ENCODE peak calls at places on chromosome 13, in seven cellular contexts. One of them, this sample, is unnamed.

GRCh38 chr13:110127986-110128511 is 178.9 kb downstream of the COL4A1 start:
- DNase-seq in lung: peak
- DNase-seq in endodermal cell: no peak
- DNase-seq in body of pancreas: no peak
- DNase-seq in astrocyte of the cerebellum: no peak
- DNase-seq in bronchial epithelial cell: no peak
- DNase-seq in cardiac fibroblast: no peak
- DNase-seq in this sample: no peak

GRCh38 chr13:74194856-74195255 is 60.7 kb upstream of the KLF12 start:
- DNase-seq in lung: no peak
- DNase-seq in endodermal cell: no peak
- DNase-seq in body of pancreas: no peak
- DNase-seq in astrocyte of the cerebellum: no peak
- DNase-seq in bronchial epithelial cell: no peak
- DNase-seq in cardiac fibroblast: no peak
- DNase-seq in this sample: no peak

GRCh38 chr13:33349314-33349995 is 63.9 kb upstream of the STARD13 start:
- DNase-seq in lung: no peak
- DNase-seq in endodermal cell: peak
- DNase-seq in body of pancreas: peak
- DNase-seq in astrocyte of the cerebellum: no peak
- DNase-seq in bronchial epithelial cell: no peak
- DNase-seq in cardiac fibroblast: no peak
- DNase-seq in this sample: no peak

GRCh38 chr13:46598140-46598819 is 45.3 kb downstream of the LRCH1 start:
- DNase-seq in lung: no peak
- DNase-seq in endodermal cell: no peak
- DNase-seq in body of pancreas: no peak
- DNase-seq in astrocyte of the cerebellum: no peak
- DNase-seq in bronchial epithelial cell: no peak
- DNase-seq in cardiac fibroblast: no peak
- DNase-seq in this sample: no peak

GRCh38 chr13:85828094-85828684 is 29.0 kb upstream of the SLITRK6 start:
- DNase-seq in lung: no peak
- DNase-seq in endodermal cell: no peak
- DNase-seq in body of pancreas: no peak
- DNase-seq in astrocyte of the cerebellum: peak
- DNase-seq in bronchial epithelial cell: peak
- DNase-seq in cardiac fibroblast: peak
- DNase-seq in this sample: no peak

GRCh38 chr13:70310720-70311119 is 202.5 kb upstream of the KLHL1 start:
- DNase-seq in lung: no peak
- DNase-seq in endodermal cell: peak
- DNase-seq in body of pancreas: no peak
- DNase-seq in astrocyte of the cerebellum: peak
- DNase-seq in bronchial epithelial cell: peak
- DNase-seq in cardiac fibroblast: peak
- DNase-seq in this sample: no peak

GRCh38 chr13:52782486-52783448 is 43.1 kb upstream of the CNMD start:
- DNase-seq in lung: no peak
- DNase-seq in endodermal cell: no peak
- DNase-seq in body of pancreas: no peak
- DNase-seq in astrocyte of the cerebellum: no peak
- DNase-seq in bronchial epithelial cell: no peak
- DNase-seq in cardiac fibroblast: no peak
- DNase-seq in this sample: no peak

GRCh38 chr13:103471896-103472295 is 405.7 kb upstream of the SLC10A2 start:
- DNase-seq in lung: no peak
- DNase-seq in endodermal cell: peak
- DNase-seq in body of pancreas: peak
- DNase-seq in astrocyte of the cerebellum: no peak
- DNase-seq in bronchial epithelial cell: no peak
- DNase-seq in cardiac fibroblast: no peak
- DNase-seq in this sample: no peak

GRCh38 chr13:93244141-93244917 is 17.7 kb downstream of the GPC6 start:
- DNase-seq in lung: no peak
- DNase-seq in endodermal cell: peak
- DNase-seq in body of pancreas: no peak
- DNase-seq in astrocyte of the cerebellum: no peak
- DNase-seq in bronchial epithelial cell: no peak
- DNase-seq in cardiac fibroblast: peak
- DNase-seq in this sample: no peak

GRCh38 chr13:46831588-46832194 is 34.7 kb upstream of the ESD start:
- DNase-seq in lung: peak
- DNase-seq in endodermal cell: peak
- DNase-seq in body of pancreas: no peak
- DNase-seq in astrocyte of the cerebellum: peak
- DNase-seq in bronchial epithelial cell: peak
- DNase-seq in cardiac fibroblast: peak
- DNase-seq in this sample: peak

GRCh38 chr13:110921209-110921608 is 6.3 kb upstream of the ANKRD10 start:
- DNase-seq in lung: no peak
- DNase-seq in endodermal cell: no peak
- DNase-seq in body of pancreas: no peak
- DNase-seq in astrocyte of the cerebellum: no peak
- DNase-seq in bronchial epithelial cell: no peak
- DNase-seq in cardiac fibroblast: no peak
- DNase-seq in this sample: no peak

GRCh38 chr13:113901231-113901630 is 37.4 kb upstream of the GAS6 start:
- DNase-seq in lung: peak
- DNase-seq in endodermal cell: peak
- DNase-seq in body of pancreas: no peak
- DNase-seq in astrocyte of the cerebellum: peak
- DNase-seq in bronchial epithelial cell: no peak
- DNase-seq in cardiac fibroblast: peak
- DNase-seq in this sample: no peak

GRCh38 chr13:91097269-91097668 is 250.2 kb upstream of the MIR17HG start:
- DNase-seq in lung: no peak
- DNase-seq in endodermal cell: no peak
- DNase-seq in body of pancreas: no peak
- DNase-seq in astrocyte of the cerebellum: no peak
- DNase-seq in bronchial epithelial cell: no peak
- DNase-seq in cardiac fibroblast: no peak
- DNase-seq in this sample: no peak

GRCh38 chr13:99275093-99275469 is 16.9 kb upstream of the GPR18 start:
- DNase-seq in lung: no peak
- DNase-seq in endodermal cell: no peak
- DNase-seq in body of pancreas: no peak
- DNase-seq in astrocyte of the cerebellum: peak
- DNase-seq in bronchial epithelial cell: peak
- DNase-seq in cardiac fibroblast: peak
- DNase-seq in this sample: peak

GRCh38 chr13:48783181-48783630 is 129.5 kb downstream of the CYSLTR2 start:
- DNase-seq in lung: peak
- DNase-seq in endodermal cell: no peak
- DNase-seq in body of pancreas: peak
- DNase-seq in astrocyte of the cerebellum: no peak
- DNase-seq in bronchial epithelial cell: peak
- DNase-seq in cardiac fibroblast: peak
- DNase-seq in this sample: peak

GRCh38 chr13:89925107-89925506 is 1422.4 kb upstream of the MIR17HG start:
- DNase-seq in lung: no peak
- DNase-seq in endodermal cell: peak
- DNase-seq in body of pancreas: no peak
- DNase-seq in astrocyte of the cerebellum: peak
- DNase-seq in bronchial epithelial cell: peak
- DNase-seq in cardiac fibroblast: peak
- DNase-seq in this sample: no peak

GRCh38 chr13:109651854-109652253 is 134.5 kb downstream of the IRS2 start:
- DNase-seq in lung: no peak
- DNase-seq in endodermal cell: no peak
- DNase-seq in body of pancreas: no peak
- DNase-seq in astrocyte of the cerebellum: no peak
- DNase-seq in bronchial epithelial cell: no peak
- DNase-seq in cardiac fibroblast: no peak
- DNase-seq in this sample: no peak

GRCh38 chr13:75263741-75264407 is 218.1 kb downstream of the TBC1D4 start:
- DNase-seq in lung: no peak
- DNase-seq in endodermal cell: no peak
- DNase-seq in body of pancreas: no peak
- DNase-seq in astrocyte of the cerebellum: peak
- DNase-seq in bronchial epithelial cell: no peak
- DNase-seq in cardiac fibroblast: peak
- DNase-seq in this sample: peak

GRCh38 chr13:65971541-65971940 is 1258.6 kb downstream of the PCDH9 start:
- DNase-seq in lung: no peak
- DNase-seq in endodermal cell: peak
- DNase-seq in body of pancreas: no peak
- DNase-seq in astrocyte of the cerebellum: no peak
- DNase-seq in bronchial epithelial cell: no peak
- DNase-seq in cardiac fibroblast: no peak
- DNase-seq in this sample: no peak
- H3K4me3 ChIP-seq in lung: no peak
- H3K4me3 ChIP-seq in endodermal cell: no peak
- H3K4me3 ChIP-seq in body of pancreas: no peak
- H3K4me3 ChIP-seq in astrocyte of the cerebellum: no peak
- H3K4me3 ChIP-seq in bronchial epithelial cell: no peak
- H3K4me3 ChIP-seq in cardiac fibroblast: no peak
- H3K4me3 ChIP-seq in this sample: no peak

GRCh38 chr13:23510544-23510916 is 59.7 kb upstream of the TNFRSF19 start:
- DNase-seq in lung: no peak
- DNase-seq in endodermal cell: no peak
- DNase-seq in body of pancreas: no peak
- DNase-seq in astrocyte of the cerebellum: no peak
- DNase-seq in bronchial epithelial cell: peak
- DNase-seq in cardiac fibroblast: peak
- DNase-seq in this sample: peak

GRCh38 chr13:23512762-23513395 is 57.3 kb upstream of the TNFRSF19 start:
- DNase-seq in lung: no peak
- DNase-seq in endodermal cell: no peak
- DNase-seq in body of pancreas: no peak
- DNase-seq in astrocyte of the cerebellum: no peak
- DNase-seq in bronchial epithelial cell: no peak
- DNase-seq in cardiac fibroblast: no peak
- DNase-seq in this sample: no peak

GRCh38 chr13:23513460-23513859 is 56.8 kb upstream of the TNFRSF19 start:
- DNase-seq in lung: no peak
- DNase-seq in endodermal cell: no peak
- DNase-seq in body of pancreas: no peak
- DNase-seq in astrocyte of the cerebellum: no peak
- DNase-seq in bronchial epithelial cell: no peak
- DNase-seq in cardiac fibroblast: peak
- DNase-seq in this sample: no peak

GRCh38 chr13:23509781-23510543 is 60.2 kb upstream of the TNFRSF19 start:
- DNase-seq in lung: no peak
- DNase-seq in endodermal cell: no peak
- DNase-seq in body of pancreas: no peak
- DNase-seq in astrocyte of the cerebellum: peak
- DNase-seq in bronchial epithelial cell: peak
- DNase-seq in cardiac fibroblast: peak
- DNase-seq in this sample: peak

GRCh38 chr13:23510979-23511735 is 59.1 kb upstream of the TNFRSF19 start:
- DNase-seq in lung: no peak
- DNase-seq in endodermal cell: peak
- DNase-seq in body of pancreas: no peak
- DNase-seq in astrocyte of the cerebellum: no peak
- DNase-seq in bronchial epithelial cell: peak
- DNase-seq in cardiac fibroblast: peak
- DNase-seq in this sample: no peak
- TF ChIP-seq CTCF in lung: no peak
- TF ChIP-seq CTCF in endodermal cell: peak
- TF ChIP-seq CTCF in body of pancreas: no peak
- TF ChIP-seq CTCF in astrocyte of the cerebellum: peak
- TF ChIP-seq CTCF in bronchial epithelial cell: peak
- TF ChIP-seq CTCF in cardiac fibroblast: peak
- TF ChIP-seq CTCF in this sample: peak

GRCh38 chr13:29593605-29594297 is 1.7 kb downstream of the SLC7A1 start:
- DNase-seq in lung: no peak
- DNase-seq in endodermal cell: no peak
- DNase-seq in body of pancreas: no peak
- DNase-seq in astrocyte of the cerebellum: no peak
- DNase-seq in bronchial epithelial cell: no peak
- DNase-seq in cardiac fibroblast: no peak
- DNase-seq in this sample: no peak
- H3K4me3 ChIP-seq in lung: no peak
- H3K4me3 ChIP-seq in endodermal cell: peak
- H3K4me3 ChIP-seq in body of pancreas: no peak
- H3K4me3 ChIP-seq in astrocyte of the cerebellum: peak
- H3K4me3 ChIP-seq in bronchial epithelial cell: peak
- H3K4me3 ChIP-seq in cardiac fibroblast: no peak
- H3K4me3 ChIP-seq in this sample: peak

GRCh38 chr13:51221674-51222509 is at the start of gene FAM124A:
- DNase-seq in lung: no peak
- DNase-seq in endodermal cell: peak
- DNase-seq in body of pancreas: peak
- DNase-seq in astrocyte of the cerebellum: no peak
- DNase-seq in bronchial epithelial cell: no peak
- DNase-seq in cardiac fibroblast: peak
- DNase-seq in this sample: no peak

GRCh38 chr13:51221108-51221507 is 1.1 kb upstream of the FAM124A start:
- DNase-seq in lung: no peak
- DNase-seq in endodermal cell: peak
- DNase-seq in body of pancreas: no peak
- DNase-seq in astrocyte of the cerebellum: no peak
- DNase-seq in bronchial epithelial cell: no peak
- DNase-seq in cardiac fibroblast: no peak
- DNase-seq in this sample: no peak

GRCh38 chr13:51223284-51224270 is 1.4 kb downstream of the FAM124A start:
- DNase-seq in lung: no peak
- DNase-seq in endodermal cell: peak
- DNase-seq in body of pancreas: no peak
- DNase-seq in astrocyte of the cerebellum: no peak
- DNase-seq in bronchial epithelial cell: no peak
- DNase-seq in cardiac fibroblast: no peak
- DNase-seq in this sample: no peak

GRCh38 chr13:51220706-51221105 is 1.5 kb upstream of the FAM124A start:
- DNase-seq in lung: no peak
- DNase-seq in endodermal cell: no peak
- DNase-seq in body of pancreas: no peak
- DNase-seq in astrocyte of the cerebellum: no peak
- DNase-seq in bronchial epithelial cell: no peak
- DNase-seq in cardiac fibroblast: no peak
- DNase-seq in this sample: no peak

GRCh38 chr13:51222510-51223283 is 499 bp downstream of the FAM124A start:
- DNase-seq in lung: no peak
- DNase-seq in endodermal cell: peak
- DNase-seq in body of pancreas: no peak
- DNase-seq in astrocyte of the cerebellum: no peak
- DNase-seq in bronchial epithelial cell: no peak
- DNase-seq in cardiac fibroblast: no peak
- DNase-seq in this sample: no peak
- TF ChIP-seq CTCF in lung: no peak
- TF ChIP-seq CTCF in endodermal cell: peak
- TF ChIP-seq CTCF in body of pancreas: no peak
- TF ChIP-seq CTCF in astrocyte of the cerebellum: peak
- TF ChIP-seq CTCF in bronchial epithelial cell: no peak
- TF ChIP-seq CTCF in cardiac fibroblast: peak
- TF ChIP-seq CTCF in this sample: no peak

GRCh38 chr13:30865131-30866009 is 40.7 kb upstream of the MEDAG start:
- DNase-seq in lung: peak
- DNase-seq in endodermal cell: peak
- DNase-seq in body of pancreas: peak
- DNase-seq in astrocyte of the cerebellum: peak
- DNase-seq in bronchial epithelial cell: peak
- DNase-seq in cardiac fibroblast: peak
- DNase-seq in this sample: peak
- H3K4me3 ChIP-seq in lung: no peak
- H3K4me3 ChIP-seq in endodermal cell: no peak
- H3K4me3 ChIP-seq in body of pancreas: no peak
- H3K4me3 ChIP-seq in astrocyte of the cerebellum: no peak
- H3K4me3 ChIP-seq in bronchial epithelial cell: no peak
- H3K4me3 ChIP-seq in cardiac fibroblast: no peak
- H3K4me3 ChIP-seq in this sample: peak